ENCODE peak calls at places on chromosomes 13 and 19, in six cellular contexts. L, Y, M, G, N and T are unnamed samples.
A peak's percentile ranks its signal among the peaks of the same experiment; 100 is the strongest.

GRCh38 chr13:24381539-24382265 is 72.3 kb downstream of the C1QTNF9 start:
- DNase-seq in L (no peak), Y (peak; percentile 20), M (no peak), G (peak; percentile 56), N (no peak), T (no peak)

GRCh38 chr19:49514151-49514550 is 1.7 kb downstream of the FCGRT start:
- DNase-seq in L (no peak), Y (no peak), M (no peak), G (no peak), N (peak; percentile 70), T (no peak)

GRCh38 chr13:80436571-80437169 is 95.7 kb upstream of the SPRY2 start:
- DNase-seq in L (no peak), Y (peak; percentile 64), M (peak; percentile 43), G (peak; percentile 82), N (no peak), T (no peak)

GRCh38 chr19:3807131-3807480 is 20.9 kb upstream of the MATK start:
- DNase-seq in L (no peak), Y (no peak), M (no peak), G (no peak), N (no peak), T (no peak)

GRCh38 chr13:59490651-59491050 is 673.1 kb downstream of the DIAPH3 start:
- DNase-seq in L (no peak), Y (no peak), M (no peak), G (no peak), N (no peak), T (no peak)

GRCh38 chr19:50460161-50460765 is 16.0 kb upstream of the EMC10 start:
- DNase-seq in L (no peak), Y (peak; percentile 34), M (no peak), G (peak; percentile 22), N (no peak), T (no peak)

GRCh38 chr19:1862424-1863307 is 713 bp downstream of the KLF16 start:
- DNase-seq in L (peak; percentile 88), Y (no peak), M (no peak), G (no peak), N (peak; percentile 78), T (no peak)

GRCh38 chr13:48304132-48304876 is 753 bp downstream of the RB1 start:
- DNase-seq in L (no peak), Y (peak; percentile 61), M (peak; percentile 77), G (peak; percentile 63), N (no peak), T (no peak)

GRCh38 chr13:84430441-84430840 is 548.2 kb upstream of the SLITRK1 start:
- DNase-seq in L (no peak), Y (no peak), M (peak; percentile 5), G (no peak), N (no peak), T (no peak)

GRCh38 chr13:101520672-101521071 is 68.2 kb downstream of the ITGBL1 start:
- DNase-seq in L (no peak), Y (peak; percentile 68), M (peak; percentile 61), G (peak; percentile 50), N (no peak), T (peak; percentile 49)

GRCh38 chr19:6465006-6465405 is 935 bp downstream of the CRB3 start:
- DNase-seq in L (no peak), Y (no peak), M (no peak), G (no peak), N (peak; percentile 71), T (no peak)

GRCh38 chr13:98033277-98034247 is 80.1 kb downstream of the IPO5 start:
- DNase-seq in L (no peak), Y (peak; percentile 61), M (peak; percentile 76), G (peak; percentile 69), N (no peak), T (peak; percentile 22)

GRCh38 chr13:94524407-94524806 is 44.9 kb upstream of the DCT start:
- DNase-seq in L (no peak), Y (no peak), M (no peak), G (no peak), N (no peak), T (no peak)

GRCh38 chr19:15419413-15420025 is 731 bp upstream of the AKAP8L start:
- DNase-seq in L (no peak), Y (no peak), M (no peak), G (peak; percentile 14), N (no peak), T (no peak)
- H3K4me1 ChIP-seq in L (peaks cover 14% of the 10 kb centered on the region), Y (peaks cover 5% of the 10 kb centered on the region), M (peaks cover 7% of the 10 kb centered on the region), G (peaks cover 14% of the 10 kb centered on the region), N (peaks cover 24% of the 10 kb centered on the region), T (peaks cover 15% of the 10 kb centered on the region)

GRCh38 chr19:18090545-18091216 is 3.9 kb upstream of the IL12RB1 start:
- DNase-seq in L (no peak), Y (no peak), M (no peak), G (peak; percentile 49), N (no peak), T (no peak)
- H3K4me1 ChIP-seq in L (no peaks in the 10 kb centered on the region), Y (no peaks in the 10 kb centered on the region), M (peaks cover 11% of the 10 kb centered on the region), G (no peaks in the 10 kb centered on the region), N (peaks cover 24% of the 10 kb centered on the region), T (peaks cover 6% of the 10 kb centered on the region)

DNA sequence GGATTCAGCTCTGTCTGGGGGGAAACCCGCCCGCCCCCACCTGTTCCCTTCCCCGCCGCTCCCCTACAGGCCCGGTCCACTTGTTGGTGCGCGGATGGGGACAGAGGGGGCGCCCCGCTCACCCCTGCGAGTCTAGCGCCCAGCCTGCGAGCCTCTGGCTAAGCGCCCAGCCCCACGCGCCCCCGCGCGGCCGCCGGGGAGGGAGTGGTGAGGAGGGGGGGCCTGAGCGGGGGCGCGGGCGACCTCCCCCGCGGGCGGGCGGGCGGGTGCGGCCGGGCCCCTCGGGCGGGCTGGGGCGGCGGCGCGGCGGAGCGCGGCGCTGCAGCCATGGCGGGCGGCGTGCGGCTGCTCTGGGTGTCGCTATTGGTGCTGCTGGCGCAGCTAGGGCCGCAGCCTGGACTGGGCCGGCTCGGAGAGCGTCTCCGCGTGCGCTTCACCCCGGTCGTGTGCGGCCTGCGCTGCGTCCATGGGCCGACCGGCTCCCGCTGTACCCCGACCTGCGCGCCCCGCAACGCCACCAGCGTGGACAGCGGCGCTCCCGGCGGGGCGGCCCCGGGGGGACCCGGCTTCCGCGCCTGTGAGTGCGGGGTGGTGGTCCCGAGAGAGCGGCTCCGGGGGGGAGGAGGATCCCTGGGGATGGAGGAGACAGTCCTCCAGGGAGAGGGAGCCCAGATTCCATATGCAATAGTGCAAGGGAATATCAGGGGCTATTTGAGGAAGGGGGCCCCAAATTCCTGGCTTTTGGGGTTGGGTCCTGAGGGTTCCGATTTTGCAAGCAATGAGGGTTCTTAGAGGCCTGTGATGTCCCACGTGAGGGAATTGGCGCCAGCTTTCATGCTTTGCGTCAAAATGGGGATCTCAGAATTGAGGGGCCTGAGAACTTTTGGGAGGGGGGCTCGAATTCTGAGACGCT is at the start of gene LTBP4:
- DNase-seq in L (peak; percentile 90), Y (peak; percentile 52), M (peak; percentile 56), G (peak; percentile 46), N (peak; percentile 81), T (no peak)
- H3K4me1 ChIP-seq in L (peaks cover 6% of the 10 kb centered on the region), Y (peaks cover 32% of the 10 kb centered on the region), M (peaks cover 46% of the 10 kb centered on the region), G (peaks cover 33% of the 10 kb centered on the region), N (peaks cover 69% of the 10 kb centered on the region), T (peaks cover 62% of the 10 kb centered on the region)

DNA sequence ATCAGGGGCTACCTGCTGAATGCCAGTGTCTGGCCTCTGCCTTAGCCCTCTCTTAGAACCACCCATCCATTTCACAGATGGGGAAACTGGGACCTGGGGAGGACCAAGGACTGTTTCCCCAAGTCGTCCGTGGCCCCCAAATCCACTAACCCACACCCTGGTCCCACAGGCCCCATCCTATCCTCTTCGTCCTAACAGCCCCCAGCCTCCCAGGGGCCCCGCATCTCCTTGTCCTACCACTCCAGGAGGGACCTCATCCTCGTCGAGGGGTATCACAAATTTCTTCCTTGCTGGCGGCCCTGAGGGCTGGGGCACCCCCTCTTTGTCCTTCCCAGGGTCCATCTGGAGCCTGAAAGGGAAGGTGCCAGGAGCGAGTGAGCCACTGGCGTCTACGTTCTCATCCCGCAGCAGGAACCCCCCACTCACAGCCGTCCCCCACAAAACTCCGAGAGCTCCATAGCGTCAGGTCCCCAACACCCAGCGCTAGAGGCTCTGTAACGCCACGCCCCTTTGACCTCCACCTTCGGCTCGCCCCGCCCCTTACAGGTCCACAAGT is 606 bp downstream of the ERCC1 start:
- DNase-seq in L (no peak), Y (no peak), M (no peak), G (no peak), N (no peak), T (no peak)
- H3K4me1 ChIP-seq in L (no peaks in the 10 kb centered on the region), Y (peaks cover 21% of the 10 kb centered on the region), M (peaks cover 23% of the 10 kb centered on the region), G (peaks cover 11% of the 10 kb centered on the region), N (peaks cover 23% of the 10 kb centered on the region), T (peaks cover 28% of the 10 kb centered on the region)

DNA sequence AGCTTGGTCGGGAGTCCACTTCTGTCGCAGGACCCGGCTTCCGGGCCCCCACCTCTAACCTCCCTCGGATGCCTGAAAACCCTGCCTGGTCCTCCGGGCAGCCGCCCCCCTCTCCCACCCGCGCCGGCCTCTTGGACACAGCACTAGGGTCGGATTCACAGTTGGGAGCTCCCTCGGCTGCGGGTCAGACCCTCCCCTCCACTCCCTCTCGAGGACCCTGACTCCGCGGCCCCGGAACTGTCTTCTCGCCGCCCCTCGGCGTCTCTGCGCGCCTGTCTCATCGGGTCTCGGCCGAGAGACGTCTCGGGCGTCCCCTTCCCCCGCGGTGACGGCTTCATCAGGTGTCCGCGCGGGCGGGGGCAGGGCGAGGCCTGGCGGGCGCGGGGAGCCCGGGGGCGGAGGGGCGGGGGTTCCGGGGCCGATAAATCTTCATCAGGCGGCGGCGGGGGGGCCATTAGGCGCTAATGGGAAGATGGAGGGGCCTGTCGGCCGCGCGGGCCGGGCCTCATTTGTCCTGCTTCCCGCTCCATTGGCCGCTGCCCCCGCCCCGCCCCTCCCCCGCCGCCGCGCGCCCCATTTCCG is 11.7 kb upstream of the ERFL start:
- DNase-seq in L (peak; percentile 81), Y (no peak), M (no peak), G (no peak), N (peak; percentile 75), T (no peak)
- H3K4me1 ChIP-seq in L (no peaks in the 10 kb centered on the region), Y (peaks cover 7% of the 10 kb centered on the region), M (peaks cover 9% of the 10 kb centered on the region), G (no peaks in the 10 kb centered on the region), N (peaks cover 3% of the 10 kb centered on the region), T (peaks cover 4% of the 10 kb centered on the region)

DNA sequence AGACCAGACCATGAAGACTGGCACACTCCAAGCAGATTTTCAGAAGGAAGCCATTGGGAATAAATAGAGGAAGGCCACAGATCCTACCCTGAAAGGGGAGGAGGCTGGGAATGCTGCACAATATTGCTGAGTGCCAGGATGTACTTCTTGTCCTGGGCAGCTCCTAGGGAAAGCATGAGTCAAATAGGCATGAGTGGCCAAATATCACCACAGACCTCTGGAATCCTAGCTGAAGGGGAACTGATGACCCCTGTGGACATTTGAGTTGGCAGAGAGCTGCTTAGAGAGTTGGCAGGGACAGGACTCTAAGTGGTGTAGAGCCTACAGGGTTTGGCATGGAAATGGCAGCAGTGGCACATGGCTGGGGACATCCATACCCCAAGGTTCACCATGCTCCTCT is 234.3 kb upstream of the TRPC4 start:
- DNase-seq in L (no peak), Y (no peak), M (no peak), G (no peak), N (no peak), T (no peak)
- H3K4me1 ChIP-seq in L (no peaks in the 10 kb centered on the region), Y (no peaks in the 10 kb centered on the region), M (no peaks in the 10 kb centered on the region), G (no peaks in the 10 kb centered on the region), N (no peaks in the 10 kb centered on the region), T (no peaks in the 10 kb centered on the region)

DNA sequence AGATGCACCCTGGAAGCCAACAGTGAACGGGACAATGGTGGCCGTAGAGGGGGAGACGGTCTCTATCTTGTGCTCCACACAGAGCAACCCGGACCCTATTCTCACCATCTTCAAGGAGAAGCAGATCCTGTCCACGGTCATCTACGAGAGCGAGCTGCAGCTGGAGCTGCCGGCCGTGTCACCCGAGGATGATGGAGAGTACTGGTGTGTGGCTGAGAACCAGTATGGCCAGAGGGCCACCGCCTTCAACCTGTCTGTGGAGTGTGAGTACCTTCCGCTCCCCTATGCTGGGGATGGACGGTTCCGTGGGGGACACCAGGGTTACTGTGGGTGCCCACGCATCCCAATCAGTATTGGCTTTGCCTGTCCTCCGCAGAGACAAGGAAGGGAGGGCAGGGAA is 10.5 kb downstream of the MAG start:
- DNase-seq in L (no peak), Y (no peak), M (no peak), G (no peak), N (no peak), T (no peak)
- H3K4me1 ChIP-seq in L (no peaks in the 10 kb centered on the region), Y (no peaks in the 10 kb centered on the region), M (no peaks in the 10 kb centered on the region), G (no peaks in the 10 kb centered on the region), N (no peaks in the 10 kb centered on the region), T (no peaks in the 10 kb centered on the region)